ENCODE peak calls at places on chromosomes 4 and X, in eight cellular contexts. M, V, Q, F, N, Y, T and W are unnamed samples.
A peak's percentile ranks its signal among the peaks of the same experiment; 100 is the strongest.

GRCh38 chrX:141989134-141989533 is 85.4 kb downstream of the MAGEC1 start:
- DNase-seq in M (no peak), V (no peak), Q (no peak), F (no peak), N (peak; percentile 15), Y (no peak), T (no peak), W (no peak)

GRCh38 chr4:20474119-20474518 is 222.4 kb downstream of the SLIT2 start:
- DNase-seq in M (no peak), V (no peak), Q (no peak), F (no peak), N (peak; percentile 53), Y (peak; percentile 32), T (no peak), W (no peak)

GRCh38 chrX:118666521-118666920 is 60.9 kb upstream of the IL13RA1 start:
- DNase-seq in M (no peak), V (no peak), Q (no peak), F (no peak), N (no peak), Y (no peak), T (no peak), W (no peak)

GRCh38 chr4:150164055-150164454 is 85.8 kb downstream of the DCLK2 start:
- DNase-seq in M (no peak), V (peak; percentile 35), Q (no peak), F (no peak), N (no peak), Y (no peak), T (no peak), W (no peak)

GRCh38 chr4:78954048-78954666 is 14.9 kb upstream of the PAQR3 start:
- DNase-seq in M (no peak), V (peak; percentile 18), Q (no peak), F (no peak), N (peak; percentile 25), Y (no peak), T (no peak), W (peak; percentile 12)

GRCh38 chr4:86184216-86184915 is 175.5 kb downstream of the MAPK10 start:
- DNase-seq in M (no peak), V (no peak), Q (no peak), F (no peak), N (no peak), Y (peak; percentile 39), T (no peak), W (no peak)

GRCh38 chr4:110586137-110586850 is 36.6 kb downstream of the PITX2 start:
- DNase-seq in M (no peak), V (peak; percentile 37), Q (no peak), F (no peak), N (peak; percentile 78), Y (peak; percentile 48), T (no peak), W (peak; percentile 8)

GRCh38 chr4:76752911-76753494 is 144.9 kb downstream of the SOWAHB start:
- DNase-seq in M (no peak), V (peak; percentile 60), Q (peak; percentile 35), F (no peak), N (peak; percentile 93), Y (peak; percentile 97), T (no peak), W (no peak)

GRCh38 chr4:73853246-73853704 is at the start of gene PF4V1:
- DNase-seq in M (peak; percentile 50), V (no peak), Q (no peak), F (no peak), N (peak; percentile 50), Y (no peak), T (peak; percentile 50), W (no peak)
- TF ChIP-seq CTCF in M (no peak), V (no peak), Q (peak; percentile 13), F (no peak), N (peak; percentile 42), Y (peak; percentile 68), T (no peak), W (no peak)

GRCh38 chr4:105401278-105401677 is 72.6 kb downstream of the PPA2 start:
- DNase-seq in M (no peak), V (no peak), Q (no peak), F (no peak), N (no peak), Y (no peak), T (no peak), W (no peak)

GRCh38 chr4:105399535-105400161 is 74.2 kb downstream of the PPA2 start:
- DNase-seq in M (no peak), V (no peak), Q (no peak), F (no peak), N (peak; percentile 83), Y (peak; percentile 85), T (no peak), W (no peak)
- H3K4me3 ChIP-seq in M (no peak overlapping the region), V (no peak overlapping the region), Q (no peak overlapping the region), F (no peak overlapping the region), N (no peak overlapping the region), Y (no peak overlapping the region), T (no peak overlapping the region), W (no peak overlapping the region)

GRCh38 chr4:986428-986948 is 356 bp upstream of the IDUA start:
- DNase-seq in M (no peak), V (peak; percentile 66), Q (no peak), F (no peak), N (no peak), Y (no peak), T (no peak), W (no peak)

GRCh38 chr4:987689-988513 is 1.1 kb downstream of the IDUA start:
- DNase-seq in M (no peak), V (peak; percentile 53), Q (no peak), F (no peak), N (no peak), Y (no peak), T (no peak), W (no peak)

GRCh38 chr4:988726-989721 is 2.2 kb downstream of the IDUA start:
- DNase-seq in M (no peak), V (no peak), Q (no peak), F (no peak), N (no peak), Y (no peak), T (no peak), W (no peak)

GRCh38 chr4:985123-985830 is 1.6 kb upstream of the IDUA start:
- DNase-seq in M (peak; percentile 88), V (no peak), Q (no peak), F (peak; percentile 74), N (peak; percentile 53), Y (no peak), T (peak; percentile 93), W (peak; percentile 65)

GRCh38 chr4:986949-987688 is at the start of gene IDUA:
- DNase-seq in M (peak; percentile 83), V (peak; percentile 97), Q (no peak), F (peak; percentile 85), N (peak; percentile 74), Y (peak; percentile 31), T (peak; percentile 95), W (peak; percentile 84)
- TF ChIP-seq CTCF in M (peak; percentile 43), V (peak; percentile 58), Q (no peak), F (peak; percentile 25), N (peak; percentile 55), Y (peak; percentile 64), T (peak; percentile 67), W (peak; percentile 55)

DNA sequence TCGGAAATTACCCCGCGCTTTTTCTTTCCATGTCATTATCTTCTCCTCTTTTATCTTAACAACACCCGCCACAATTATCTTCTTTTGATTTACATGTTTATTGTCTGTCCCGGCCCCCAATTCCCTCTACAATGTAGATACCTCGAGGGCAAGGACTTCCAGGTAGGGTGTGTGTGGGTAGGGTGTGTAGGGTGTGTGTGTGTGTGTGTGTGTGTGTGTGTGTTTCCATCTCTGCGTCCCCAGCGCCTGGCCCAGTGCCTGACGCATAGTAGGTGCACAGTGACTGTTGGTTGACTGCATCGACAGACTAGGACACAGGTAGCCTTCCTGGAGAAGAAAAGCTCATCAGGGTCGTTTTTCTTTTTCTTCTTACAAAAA is 103.1 kb downstream of the UCHL1 start:
- DNase-seq in M (no peak), V (no peak), Q (no peak), F (no peak), N (no peak), Y (no peak), T (no peak), W (no peak)
- H3K4me3 ChIP-seq in M (peak overlapping the region; percentile 81), V (peak overlapping the region; percentile 65), Q (peak overlapping the region; percentile 93), F (peak overlapping the region; percentile 62), N (peak overlapping the region; percentile 69), Y (no peak overlapping the region), T (peak overlapping the region; percentile 74), W (no peak overlapping the region)

GRCh38 chr4:168694669-168695068 is 197.8 kb downstream of the PALLD start:
- DNase-seq in M (no peak), V (no peak), Q (no peak), F (no peak), N (peak; percentile 60), Y (peak; percentile 83), T (no peak), W (no peak)
- TF ChIP-seq CTCF in M (no peak), V (no peak), Q (no peak), F (no peak), N (no peak), Y (no peak), T (no peak), W (no peak)

DNA sequence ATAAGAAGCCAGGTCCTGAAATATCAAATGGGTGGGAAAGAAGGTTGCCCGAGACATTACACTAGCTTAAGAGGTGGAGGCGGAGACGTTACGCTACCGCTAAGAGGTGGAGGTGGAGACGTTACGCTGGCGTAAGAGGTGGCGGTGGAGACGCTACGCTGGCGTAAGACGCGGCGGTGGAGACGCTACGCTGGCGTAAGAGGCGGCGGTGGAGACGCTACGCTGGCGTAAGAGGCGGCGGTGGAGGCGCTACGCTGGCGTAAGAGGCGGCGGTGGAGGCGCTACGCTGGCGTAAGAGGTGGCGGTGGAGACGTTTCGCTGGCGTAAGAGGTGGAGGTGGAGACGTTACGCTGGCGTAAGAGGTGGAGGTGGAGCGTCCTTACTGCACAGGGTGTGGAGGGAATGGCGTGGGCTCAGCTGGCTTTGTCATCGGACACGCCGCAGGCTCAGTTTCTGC is 12.8 kb downstream of the CYP4V2 start:
- DNase-seq in M (peak; percentile 66), V (peak; percentile 61), Q (no peak), F (peak; percentile 34), N (peak; percentile 84), Y (peak; percentile 43), T (peak; percentile 80), W (no peak)
- H3K4me3 ChIP-seq in M (peak overlapping the region; percentile 23), V (no peak overlapping the region), Q (no peak overlapping the region), F (no peak overlapping the region), N (no peak overlapping the region), Y (no peak overlapping the region), T (peak overlapping the region; percentile 38), W (no peak overlapping the region)

DNA sequence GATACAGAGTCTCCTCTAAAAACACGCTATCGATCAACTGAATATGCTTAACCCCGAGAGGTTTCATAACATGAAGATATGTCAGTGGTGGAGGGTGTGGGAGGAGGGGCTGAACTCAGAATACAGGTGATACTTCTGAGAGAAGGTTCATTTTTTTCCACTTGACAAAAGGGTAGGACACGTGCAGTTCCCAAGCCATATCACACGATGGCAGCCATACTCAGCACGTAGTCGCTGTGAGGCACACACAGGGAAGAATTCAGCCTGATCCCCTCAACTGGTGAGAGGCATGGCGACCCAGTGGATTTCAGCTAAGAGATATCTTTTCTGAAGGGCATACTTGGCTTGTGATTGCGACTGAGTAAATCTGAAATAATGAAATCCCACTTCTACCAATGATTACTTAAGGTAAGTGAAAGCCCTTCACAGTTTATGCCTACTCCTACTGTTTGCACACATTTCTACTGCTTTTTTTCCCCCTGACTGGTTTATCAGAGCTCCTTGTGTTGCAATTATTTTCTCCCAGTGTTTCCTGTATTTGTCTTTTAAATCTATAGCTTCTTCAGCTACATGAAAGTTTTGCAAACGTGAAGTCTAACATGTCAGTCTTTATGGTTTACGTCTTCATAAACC is 133.1 kb downstream of the CORIN start:
- DNase-seq in M (peak; percentile 35), V (peak; percentile 58), Q (no peak), F (peak; percentile 42), N (peak; percentile 60), Y (peak; percentile 35), T (no peak), W (peak; percentile 41)
- TF ChIP-seq CTCF in M (no peak), V (peak; percentile 46), Q (no peak), F (no peak), N (peak; percentile 50), Y (peak; percentile 75), T (no peak), W (peak; percentile 41)

GRCh38 chr4:170089274-170089742 is 448 bp downstream of the AADAT start:
- DNase-seq in M (no peak), V (peak; percentile 64), Q (no peak), F (no peak), N (peak; percentile 45), Y (peak; percentile 36), T (no peak), W (no peak)
- H3K4me3 ChIP-seq in M (peak overlapping the region; percentile 79), V (peak overlapping the region; percentile 90), Q (peak overlapping the region; percentile 82), F (peak overlapping the region; percentile 76), N (peak overlapping the region; percentile 50), Y (peak overlapping the region; percentile 82), T (peak overlapping the region; percentile 61), W (no peak overlapping the region)